ENCODE peak calls at places on chromosomes 3 and 15, in seven cellular contexts. One of them, this sample, is unnamed.

GRCh38 chr3:454986-455385 is 258.4 kb downstream of the CHL1 start:
- DNase-seq in CD8-positive, alpha-beta memory T cell: no peak
- DNase-seq in GM23248: no peak
- DNase-seq in astrocyte: no peak
- DNase-seq in DND-41: no peak
- DNase-seq in mesenchymal stem cell: no peak
- DNase-seq in transverse colon: no peak
- DNase-seq in this sample: no peak

GRCh38 chr3:153595186-153595815 is 433.3 kb downstream of the RAP2B start:
- DNase-seq in GM23248: peak; percentile 66
- DNase-seq in mesenchymal stem cell: peak; percentile 45
- DNase-seq in CD8-positive, alpha-beta memory T cell: no peak
- DNase-seq in DND-41: no peak
- DNase-seq in astrocyte: peak; percentile 25
- DNase-seq in transverse colon: no peak
- DNase-seq in this sample: no peak

GRCh38 chr15:39345176-39345575 is 235.7 kb upstream of the THBS1 start:
- DNase-seq in mesenchymal stem cell: no peak
- DNase-seq in DND-41: no peak
- DNase-seq in GM23248: peak; percentile 68
- DNase-seq in astrocyte: no peak
- DNase-seq in transverse colon: no peak
- DNase-seq in CD8-positive, alpha-beta memory T cell: no peak
- DNase-seq in this sample: no peak

GRCh38 chr3:44114142-44114541 is 127.5 kb upstream of the TOPAZ1 start:
- DNase-seq in DND-41: no peak
- DNase-seq in mesenchymal stem cell: no peak
- DNase-seq in CD8-positive, alpha-beta memory T cell: no peak
- DNase-seq in transverse colon: peak; percentile 65
- DNase-seq in astrocyte: no peak
- DNase-seq in GM23248: peak; percentile 56
- DNase-seq in this sample: peak; percentile 17

GRCh38 chr15:89199734-89200133 is 21.6 kb downstream of the RLBP1 start:
- DNase-seq in GM23248: no peak
- DNase-seq in CD8-positive, alpha-beta memory T cell: no peak
- DNase-seq in mesenchymal stem cell: no peak
- DNase-seq in transverse colon: no peak
- DNase-seq in DND-41: no peak
- DNase-seq in astrocyte: no peak
- DNase-seq in this sample: no peak

GRCh38 chr3:170467560-170467959 is 48.9 kb downstream of the CLDN11 start:
- DNase-seq in GM23248: no peak
- DNase-seq in mesenchymal stem cell: no peak
- DNase-seq in CD8-positive, alpha-beta memory T cell: no peak
- DNase-seq in transverse colon: no peak
- DNase-seq in DND-41: no peak
- DNase-seq in astrocyte: no peak
- DNase-seq in this sample: no peak

GRCh38 chr3:65945480-65945879 is 93.2 kb downstream of the MAGI1 start:
- DNase-seq in astrocyte: peak; percentile 64
- DNase-seq in CD8-positive, alpha-beta memory T cell: no peak
- DNase-seq in transverse colon: no peak
- DNase-seq in DND-41: no peak
- DNase-seq in GM23248: peak; percentile 70
- DNase-seq in mesenchymal stem cell: no peak
- DNase-seq in this sample: no peak

GRCh38 chr3:48016336-48016973 is at the start of gene MAP4:
- DNase-seq in CD8-positive, alpha-beta memory T cell: no peak
- DNase-seq in astrocyte: no peak
- DNase-seq in mesenchymal stem cell: no peak
- DNase-seq in DND-41: peak; percentile 49
- DNase-seq in GM23248: peak; percentile 27
- DNase-seq in transverse colon: no peak
- DNase-seq in this sample: no peak

GRCh38 chr15:74201656-74202420 is 749 bp downstream of the STRA6 start:
- DNase-seq in CD8-positive, alpha-beta memory T cell: no peak
- DNase-seq in DND-41: no peak
- DNase-seq in mesenchymal stem cell: peak; percentile 41
- DNase-seq in transverse colon: no peak
- DNase-seq in GM23248: no peak
- DNase-seq in astrocyte: peak; percentile 62
- DNase-seq in this sample: no peak

GRCh38 chr3:31531465-31531991 is 1.2 kb upstream of the STT3B start:
- DNase-seq in mesenchymal stem cell: no peak
- DNase-seq in transverse colon: no peak
- DNase-seq in astrocyte: peak; percentile 6
- DNase-seq in GM23248: no peak
- DNase-seq in CD8-positive, alpha-beta memory T cell: no peak
- DNase-seq in DND-41: no peak
- DNase-seq in this sample: no peak

GRCh38 chr15:87267798-87268197 is 988.7 kb downstream of the NTRK3 start:
- DNase-seq in GM23248: peak; percentile 23
- DNase-seq in transverse colon: no peak
- DNase-seq in DND-41: no peak
- DNase-seq in CD8-positive, alpha-beta memory T cell: no peak
- DNase-seq in mesenchymal stem cell: peak; percentile 86
- DNase-seq in astrocyte: peak; percentile 97
- DNase-seq in this sample: no peak

GRCh38 chr3:5607581-5607980 is 420.1 kb downstream of the EDEM1 start:
- DNase-seq in mesenchymal stem cell: no peak
- DNase-seq in transverse colon: no peak
- DNase-seq in GM23248: no peak
- DNase-seq in astrocyte: no peak
- DNase-seq in DND-41: no peak
- DNase-seq in CD8-positive, alpha-beta memory T cell: no peak
- DNase-seq in this sample: no peak

GRCh38 chr3:13891492-13892073 is 11.7 kb upstream of the WNT7A start:
- DNase-seq in DND-41: peak; percentile 33
- DNase-seq in astrocyte: no peak
- DNase-seq in CD8-positive, alpha-beta memory T cell: no peak
- DNase-seq in mesenchymal stem cell: no peak
- DNase-seq in transverse colon: no peak
- DNase-seq in GM23248: no peak
- DNase-seq in this sample: no peak

GRCh38 chr15:80416702-80417101 is 12.5 kb downstream of the ARNT2 start:
- DNase-seq in DND-41: no peak
- DNase-seq in transverse colon: no peak
- DNase-seq in CD8-positive, alpha-beta memory T cell: no peak
- DNase-seq in GM23248: no peak
- DNase-seq in astrocyte: no peak
- DNase-seq in mesenchymal stem cell: no peak
- DNase-seq in this sample: no peak

GRCh38 chr3:178982138-178982537 is 89.5 kb downstream of the ZMAT3 start:
- DNase-seq in GM23248: peak; percentile 62
- DNase-seq in DND-41: no peak
- DNase-seq in transverse colon: no peak
- DNase-seq in CD8-positive, alpha-beta memory T cell: no peak
- DNase-seq in astrocyte: peak; percentile 12
- DNase-seq in mesenchymal stem cell: no peak
- DNase-seq in this sample: no peak

GRCh38 chr3:178989821-178990220 is 81.8 kb downstream of the ZMAT3 start:
- DNase-seq in mesenchymal stem cell: no peak
- DNase-seq in GM23248: no peak
- DNase-seq in DND-41: no peak
- DNase-seq in CD8-positive, alpha-beta memory T cell: no peak
- DNase-seq in transverse colon: no peak
- DNase-seq in astrocyte: no peak
- DNase-seq in this sample: no peak

GRCh38 chr3:178990293-178990692 is 81.3 kb downstream of the ZMAT3 start:
- DNase-seq in CD8-positive, alpha-beta memory T cell: no peak
- DNase-seq in GM23248: no peak
- DNase-seq in astrocyte: no peak
- DNase-seq in DND-41: no peak
- DNase-seq in mesenchymal stem cell: no peak
- DNase-seq in transverse colon: no peak
- DNase-seq in this sample: no peak

GRCh38 chr3:178987745-178988144 is 83.9 kb downstream of the ZMAT3 start:
- DNase-seq in astrocyte: no peak
- DNase-seq in CD8-positive, alpha-beta memory T cell: no peak
- DNase-seq in mesenchymal stem cell: no peak
- DNase-seq in GM23248: no peak
- DNase-seq in DND-41: no peak
- DNase-seq in transverse colon: no peak
- DNase-seq in this sample: no peak

GRCh38 chr3:178986456-178986855 is 85.2 kb downstream of the ZMAT3 start:
- DNase-seq in astrocyte: no peak
- DNase-seq in CD8-positive, alpha-beta memory T cell: no peak
- DNase-seq in mesenchymal stem cell: no peak
- DNase-seq in transverse colon: no peak
- DNase-seq in DND-41: no peak
- DNase-seq in GM23248: no peak
- DNase-seq in this sample: no peak
- H3K9me3 ChIP-seq in astrocyte: peaks cover 19% of the 10 kb centered on the region
- H3K9me3 ChIP-seq in CD8-positive, alpha-beta memory T cell: peaks cover 19% of the 10 kb centered on the region
- H3K9me3 ChIP-seq in mesenchymal stem cell: peaks cover 34% of the 10 kb centered on the region
- H3K9me3 ChIP-seq in transverse colon: peaks cover 34% of the 10 kb centered on the region
- H3K9me3 ChIP-seq in DND-41: peaks cover 29% of the 10 kb centered on the region
- H3K9me3 ChIP-seq in GM23248: no peaks in the 10 kb centered on the region
- H3K9me3 ChIP-seq in this sample: peaks cover 29% of the 10 kb centered on the region

GRCh38 chr15:36361351-36361870 is 218.0 kb upstream of the CDIN1 start:
- DNase-seq in CD8-positive, alpha-beta memory T cell: no peak
- DNase-seq in mesenchymal stem cell: peak; percentile 70
- DNase-seq in astrocyte: peak; percentile 65
- DNase-seq in transverse colon: no peak
- DNase-seq in DND-41: no peak
- DNase-seq in GM23248: peak; percentile 70
- DNase-seq in this sample: no peak

GRCh38 chr15:36356511-36356910 is 222.9 kb upstream of the CDIN1 start:
- DNase-seq in mesenchymal stem cell: peak; percentile 42
- DNase-seq in GM23248: no peak
- DNase-seq in CD8-positive, alpha-beta memory T cell: no peak
- DNase-seq in transverse colon: no peak
- DNase-seq in DND-41: no peak
- DNase-seq in astrocyte: no peak
- DNase-seq in this sample: no peak

GRCh38 chr15:36358094-36358961 is 221.1 kb upstream of the CDIN1 start:
- DNase-seq in astrocyte: peak; percentile 95
- DNase-seq in GM23248: peak; percentile 90
- DNase-seq in transverse colon: no peak
- DNase-seq in CD8-positive, alpha-beta memory T cell: no peak
- DNase-seq in DND-41: no peak
- DNase-seq in mesenchymal stem cell: peak; percentile 75
- DNase-seq in this sample: no peak

GRCh38 chr15:36359286-36359685 is 220.1 kb upstream of the CDIN1 start:
- DNase-seq in DND-41: no peak
- DNase-seq in transverse colon: no peak
- DNase-seq in astrocyte: no peak
- DNase-seq in mesenchymal stem cell: no peak
- DNase-seq in GM23248: no peak
- DNase-seq in CD8-positive, alpha-beta memory T cell: no peak
- DNase-seq in this sample: no peak

GRCh38 chr15:36356978-36357582 is 222.3 kb upstream of the CDIN1 start:
- DNase-seq in DND-41: no peak
- DNase-seq in astrocyte: peak; percentile 98
- DNase-seq in mesenchymal stem cell: peak; percentile 73
- DNase-seq in GM23248: peak; percentile 84
- DNase-seq in transverse colon: no peak
- DNase-seq in CD8-positive, alpha-beta memory T cell: no peak
- DNase-seq in this sample: no peak
- H3K4me3 ChIP-seq in DND-41: no peak overlapping the region
- H3K4me3 ChIP-seq in astrocyte: peak overlapping the region; percentile 15
- H3K4me3 ChIP-seq in mesenchymal stem cell: peak overlapping the region; percentile 15
- H3K4me3 ChIP-seq in GM23248: peak overlapping the region; percentile 48
- H3K4me3 ChIP-seq in transverse colon: no peak overlapping the region
- H3K4me3 ChIP-seq in CD8-positive, alpha-beta memory T cell: no peak overlapping the region
- H3K4me3 ChIP-seq in this sample: no peak overlapping the region

GRCh38 chr15:83905874-83906273 is 252.0 kb downstream of the ADAMTSL3 start:
- DNase-seq in CD8-positive, alpha-beta memory T cell: no peak
- DNase-seq in transverse colon: no peak
- DNase-seq in astrocyte: no peak
- DNase-seq in DND-41: no peak
- DNase-seq in mesenchymal stem cell: no peak
- DNase-seq in GM23248: no peak
- DNase-seq in this sample: no peak

GRCh38 chr15:83899670-83900069 is 245.7 kb downstream of the ADAMTSL3 start:
- DNase-seq in DND-41: no peak
- DNase-seq in mesenchymal stem cell: no peak
- DNase-seq in transverse colon: no peak
- DNase-seq in CD8-positive, alpha-beta memory T cell: no peak
- DNase-seq in astrocyte: no peak
- DNase-seq in GM23248: no peak
- DNase-seq in this sample: no peak

GRCh38 chr15:83898295-83898694 is 244.4 kb downstream of the ADAMTSL3 start:
- DNase-seq in transverse colon: no peak
- DNase-seq in GM23248: no peak
- DNase-seq in mesenchymal stem cell: no peak
- DNase-seq in astrocyte: no peak
- DNase-seq in CD8-positive, alpha-beta memory T cell: no peak
- DNase-seq in DND-41: no peak
- DNase-seq in this sample: no peak

GRCh38 chr15:83904107-83904720 is 250.3 kb downstream of the ADAMTSL3 start:
- DNase-seq in DND-41: no peak
- DNase-seq in CD8-positive, alpha-beta memory T cell: no peak
- DNase-seq in mesenchymal stem cell: peak; percentile 64
- DNase-seq in GM23248: peak; percentile 65
- DNase-seq in transverse colon: peak; percentile 15
- DNase-seq in astrocyte: peak; percentile 85
- DNase-seq in this sample: no peak
- H3K9me3 ChIP-seq in DND-41: no peaks in the 10 kb centered on the region
- H3K9me3 ChIP-seq in CD8-positive, alpha-beta memory T cell: no peaks in the 10 kb centered on the region
- H3K9me3 ChIP-seq in mesenchymal stem cell: peaks cover 8% of the 10 kb centered on the region
- H3K9me3 ChIP-seq in GM23248: no peaks in the 10 kb centered on the region
- H3K9me3 ChIP-seq in transverse colon: no peaks in the 10 kb centered on the region
- H3K9me3 ChIP-seq in astrocyte: no peaks in the 10 kb centered on the region
- H3K9me3 ChIP-seq in this sample: no peaks in the 10 kb centered on the region

GRCh38 chr3:50572801-50573371 is 3.6 kb downstream of the HEMK1 start:
- DNase-seq in mesenchymal stem cell: no peak
- DNase-seq in DND-41: peak; percentile 82
- DNase-seq in CD8-positive, alpha-beta memory T cell: no peak
- DNase-seq in GM23248: no peak
- DNase-seq in transverse colon: no peak
- DNase-seq in astrocyte: no peak
- DNase-seq in this sample: no peak
- H3K4me3 ChIP-seq in mesenchymal stem cell: no peak overlapping the region
- H3K4me3 ChIP-seq in DND-41: peak overlapping the region; percentile 3
- H3K4me3 ChIP-seq in CD8-positive, alpha-beta memory T cell: peak overlapping the region; percentile 54
- H3K4me3 ChIP-seq in GM23248: no peak overlapping the region
- H3K4me3 ChIP-seq in transverse colon: no peak overlapping the region
- H3K4me3 ChIP-seq in astrocyte: no peak overlapping the region
- H3K4me3 ChIP-seq in this sample: peak overlapping the region; percentile 61

DNA sequence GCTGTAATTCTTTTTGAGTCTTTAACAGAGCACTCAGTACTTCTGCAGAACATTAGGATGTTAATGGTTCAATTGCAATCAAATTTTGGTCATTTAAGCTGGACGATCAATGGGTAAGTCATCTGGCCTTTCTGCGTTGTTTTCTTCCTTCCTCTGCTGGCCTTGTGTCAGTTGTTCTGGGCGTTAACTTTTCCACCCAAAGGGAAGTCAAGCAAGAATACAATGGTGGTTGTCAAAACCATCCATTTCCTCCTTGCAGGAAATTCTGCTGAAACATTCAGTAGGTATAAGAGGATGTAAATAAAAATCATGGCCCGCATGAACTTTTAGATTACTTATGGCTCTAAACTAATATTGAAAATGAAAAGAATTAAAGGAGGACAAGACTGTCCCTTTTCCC is 584.0 kb downstream of the GRM7 start:
- DNase-seq in transverse colon: no peak
- DNase-seq in GM23248: no peak
- DNase-seq in mesenchymal stem cell: no peak
- DNase-seq in astrocyte: no peak
- DNase-seq in DND-41: no peak
- DNase-seq in CD8-positive, alpha-beta memory T cell: no peak
- DNase-seq in this sample: no peak
- H3K9me3 ChIP-seq in transverse colon: no peaks in the 10 kb centered on the region
- H3K9me3 ChIP-seq in GM23248: peaks cover under 1% of the 10 kb centered on the region
- H3K9me3 ChIP-seq in mesenchymal stem cell: peaks cover 11% of the 10 kb centered on the region
- H3K9me3 ChIP-seq in astrocyte: no peaks in the 10 kb centered on the region
- H3K9me3 ChIP-seq in DND-41: no peaks in the 10 kb centered on the region
- H3K9me3 ChIP-seq in CD8-positive, alpha-beta memory T cell: no peaks in the 10 kb centered on the region
- H3K9me3 ChIP-seq in this sample: no peaks in the 10 kb centered on the region

This sample was measured in CD4-positive, CD25-positive, alpha-beta regulatory T cell.